ENCODE peak calls at places on chromosome 4, in ten cellular contexts. One of them, this sample, is unnamed.
A peak's percentile ranks its signal among the peaks of the same experiment; 100 is the strongest.

GRCh38 chr4:151940290-151940689 is 179.5 kb upstream of the GATB start:
- DNase-seq in heart left ventricle: no peak
- DNase-seq in ascending aorta: no peak
- DNase-seq in tibial artery: no peak
- DNase-seq in MM.1S: peak; percentile 50
- DNase-seq in SJSA1: no peak
- DNase-seq in upper lobe of right lung: no peak
- DNase-seq in HCT116: no peak
- DNase-seq in ovary: no peak
- DNase-seq in uterus: no peak
- DNase-seq in this sample: no peak

GRCh38 chr4:137794779-137795178 is 262.5 kb upstream of the PCDH18 start:
- DNase-seq in heart left ventricle: no peak
- DNase-seq in ascending aorta: no peak
- DNase-seq in tibial artery: no peak
- DNase-seq in MM.1S: no peak
- DNase-seq in SJSA1: no peak
- DNase-seq in upper lobe of right lung: no peak
- DNase-seq in HCT116: no peak
- DNase-seq in ovary: no peak
- DNase-seq in uterus: no peak
- DNase-seq in this sample: no peak

GRCh38 chr4:104493071-104493831 is 1.4 kb downstream of the CXXC4 start:
- DNase-seq in heart left ventricle: no peak
- DNase-seq in ascending aorta: no peak
- DNase-seq in tibial artery: no peak
- DNase-seq in MM.1S: peak; percentile 34
- DNase-seq in SJSA1: no peak
- DNase-seq in upper lobe of right lung: no peak
- DNase-seq in HCT116: no peak
- DNase-seq in ovary: no peak
- DNase-seq in uterus: no peak
- DNase-seq in this sample: no peak

GRCh38 chr4:168766537-168767316 is 243.3 kb downstream of the CBR4 start:
- DNase-seq in heart left ventricle: no peak
- DNase-seq in ascending aorta: peak; percentile 70
- DNase-seq in tibial artery: no peak
- DNase-seq in MM.1S: no peak
- DNase-seq in SJSA1: peak; percentile 55
- DNase-seq in upper lobe of right lung: no peak
- DNase-seq in HCT116: no peak
- DNase-seq in ovary: no peak
- DNase-seq in uterus: peak; percentile 68
- DNase-seq in this sample: no peak

GRCh38 chr4:120415902-120416301 is 349.3 kb upstream of the MAD2L1 start:
- DNase-seq in heart left ventricle: no peak
- DNase-seq in ascending aorta: no peak
- DNase-seq in tibial artery: no peak
- DNase-seq in MM.1S: no peak
- DNase-seq in SJSA1: no peak
- DNase-seq in upper lobe of right lung: no peak
- DNase-seq in HCT116: no peak
- DNase-seq in ovary: no peak
- DNase-seq in uterus: no peak
- DNase-seq in this sample: no peak

GRCh38 chr4:8267077-8267476 is 2.5 kb upstream of the HTRA3 start:
- DNase-seq in heart left ventricle: peak; percentile 90
- DNase-seq in ascending aorta: peak; percentile 78
- DNase-seq in tibial artery: no peak
- DNase-seq in MM.1S: peak; percentile 42
- DNase-seq in SJSA1: peak; percentile 34
- DNase-seq in upper lobe of right lung: peak; percentile 88
- DNase-seq in HCT116: peak; percentile 35
- DNase-seq in ovary: peak; percentile 81
- DNase-seq in uterus: peak; percentile 71
- DNase-seq in this sample: peak; percentile 32

GRCh38 chr4:162872001-162872400 is 294.7 kb downstream of the NAF1 start:
- DNase-seq in heart left ventricle: no peak
- DNase-seq in ascending aorta: no peak
- DNase-seq in tibial artery: no peak
- DNase-seq in MM.1S: no peak
- DNase-seq in SJSA1: no peak
- DNase-seq in upper lobe of right lung: no peak
- DNase-seq in HCT116: no peak
- DNase-seq in ovary: no peak
- DNase-seq in uterus: no peak
- DNase-seq in this sample: no peak

GRCh38 chr4:147019061-147019460 is 73.4 kb upstream of the TTC29 start:
- DNase-seq in heart left ventricle: peak; percentile 70
- DNase-seq in ascending aorta: peak; percentile 78
- DNase-seq in tibial artery: peak; percentile 74
- DNase-seq in MM.1S: peak; percentile 67
- DNase-seq in SJSA1: peak; percentile 36
- DNase-seq in upper lobe of right lung: peak; percentile 71
- DNase-seq in HCT116: peak; percentile 36
- DNase-seq in ovary: no peak
- DNase-seq in uterus: peak; percentile 56
- DNase-seq in this sample: no peak

DNA sequence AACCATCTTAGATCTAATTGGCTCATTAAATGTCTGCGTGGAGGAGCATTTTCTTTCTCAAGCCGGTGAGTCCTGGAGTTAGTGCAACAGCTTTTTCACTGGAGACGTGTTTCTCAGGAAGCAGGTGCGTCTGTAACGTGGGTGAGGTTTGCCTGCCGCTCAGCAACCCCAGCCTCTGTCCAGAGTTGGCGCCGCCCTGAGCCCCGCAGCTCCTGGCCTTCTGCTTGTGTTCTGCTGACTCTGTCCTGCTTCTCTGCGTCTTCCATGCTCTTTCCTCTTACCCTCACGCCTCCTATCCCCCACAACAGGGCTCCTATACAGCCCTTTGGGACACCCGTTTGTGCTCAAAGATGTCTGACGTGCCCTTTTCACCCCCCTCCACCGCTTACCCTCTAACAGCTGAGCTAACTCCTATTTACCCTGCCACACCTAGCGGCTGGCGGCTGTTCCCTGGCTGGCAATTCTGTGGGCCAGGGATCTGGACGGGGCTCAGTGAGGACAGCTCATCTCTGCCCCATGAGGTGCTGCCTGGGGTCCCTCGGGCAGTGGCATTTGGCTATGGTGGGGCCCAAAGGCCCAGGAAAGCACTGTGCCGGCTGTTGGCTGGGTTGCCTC is 18.8 kb downstream of the DOK7 start:
- DNase-seq in heart left ventricle: no peak
- DNase-seq in ascending aorta: no peak
- DNase-seq in tibial artery: no peak
- DNase-seq in MM.1S: no peak
- DNase-seq in SJSA1: no peak
- DNase-seq in upper lobe of right lung: no peak
- DNase-seq in HCT116: no peak
- DNase-seq in ovary: no peak
- DNase-seq in uterus: no peak
- DNase-seq in this sample: no peak
- H3K4me1 ChIP-seq in heart left ventricle: peaks cover 43% of the 10 kb centered on the region
- H3K4me1 ChIP-seq in ascending aorta: peaks cover 24% of the 10 kb centered on the region
- H3K4me1 ChIP-seq in tibial artery: peaks cover 49% of the 10 kb centered on the region
- H3K4me1 ChIP-seq in MM.1S: no peaks in the 10 kb centered on the region
- H3K4me1 ChIP-seq in SJSA1: peaks cover 20% of the 10 kb centered on the region
- H3K4me1 ChIP-seq in upper lobe of right lung: peaks cover 14% of the 10 kb centered on the region
- H3K4me1 ChIP-seq in HCT116: peaks cover 21% of the 10 kb centered on the region
- H3K4me1 ChIP-seq in ovary: no peaks in the 10 kb centered on the region
- H3K4me1 ChIP-seq in uterus: no peaks in the 10 kb centered on the region
- H3K4me1 ChIP-seq in this sample: peaks cover 75% of the 10 kb centered on the region

DNA sequence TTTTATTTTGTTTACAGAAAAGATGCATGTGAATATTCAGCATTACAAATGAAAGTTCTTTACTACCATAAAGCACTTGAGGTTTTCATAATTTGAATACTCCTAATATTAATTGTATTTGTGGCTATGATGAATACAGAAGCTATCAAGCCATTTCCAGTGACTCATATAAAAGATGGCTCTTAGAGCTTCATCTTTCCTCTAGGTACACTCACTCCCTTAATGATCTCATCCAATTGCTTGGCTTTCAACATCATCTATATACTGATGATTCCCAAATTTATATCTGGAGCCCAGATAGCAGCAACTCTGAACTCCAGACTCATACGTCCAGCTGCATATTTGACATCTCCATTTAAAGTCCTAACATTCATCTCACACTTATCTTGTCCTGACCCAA is 183.4 kb upstream of the FAM241A start:
- DNase-seq in heart left ventricle: no peak
- DNase-seq in ascending aorta: no peak
- DNase-seq in tibial artery: no peak
- DNase-seq in MM.1S: no peak
- DNase-seq in SJSA1: no peak
- DNase-seq in upper lobe of right lung: no peak
- DNase-seq in HCT116: no peak
- DNase-seq in ovary: no peak
- DNase-seq in uterus: no peak
- DNase-seq in this sample: no peak
- H3K9me3 ChIP-seq in heart left ventricle: no peaks in the 10 kb centered on the region
- H3K9me3 ChIP-seq in ascending aorta: no peaks in the 10 kb centered on the region
- H3K9me3 ChIP-seq in tibial artery: no peaks in the 10 kb centered on the region
- H3K9me3 ChIP-seq in MM.1S: no peaks in the 10 kb centered on the region
- H3K9me3 ChIP-seq in SJSA1: no peaks in the 10 kb centered on the region
- H3K9me3 ChIP-seq in upper lobe of right lung: no peaks in the 10 kb centered on the region
- H3K9me3 ChIP-seq in HCT116: no peaks in the 10 kb centered on the region
- H3K9me3 ChIP-seq in ovary: no peaks in the 10 kb centered on the region
- H3K9me3 ChIP-seq in uterus: no peaks in the 10 kb centered on the region
- H3K9me3 ChIP-seq in this sample: no peaks in the 10 kb centered on the region

DNA sequence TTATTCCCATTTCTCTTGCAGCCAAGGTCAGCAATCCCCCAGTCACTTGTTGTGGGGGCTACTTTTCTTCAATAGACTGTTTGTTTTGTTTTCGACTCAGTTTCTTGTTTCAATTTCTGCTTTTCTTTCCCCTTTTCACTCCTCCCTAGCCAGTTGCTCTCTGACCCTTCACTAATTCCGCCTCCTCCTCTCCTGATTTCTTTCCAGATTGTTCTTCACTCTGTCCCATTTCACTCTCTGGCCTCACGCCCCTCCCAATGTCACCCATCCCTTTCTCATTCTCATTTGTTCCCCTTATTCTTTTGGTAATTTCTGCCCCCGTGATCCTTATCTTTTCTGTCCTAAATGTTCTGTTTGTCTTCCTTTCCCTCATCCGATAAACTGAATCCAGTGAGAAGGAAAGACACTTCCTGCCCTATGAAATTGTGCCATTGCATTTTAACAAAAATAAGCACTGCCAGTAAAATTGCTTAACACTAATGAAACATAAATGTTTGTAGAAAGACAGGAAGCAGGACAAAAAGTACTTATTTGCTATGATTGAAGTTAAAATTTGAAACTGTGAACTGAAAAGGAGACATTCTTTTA is 94.5 kb upstream of the RASGEF1B start:
- DNase-seq in heart left ventricle: no peak
- DNase-seq in ascending aorta: no peak
- DNase-seq in tibial artery: no peak
- DNase-seq in MM.1S: no peak
- DNase-seq in SJSA1: no peak
- DNase-seq in upper lobe of right lung: no peak
- DNase-seq in HCT116: no peak
- DNase-seq in ovary: no peak
- DNase-seq in uterus: no peak
- DNase-seq in this sample: no peak
- H3K4me1 ChIP-seq in heart left ventricle: no peaks in the 10 kb centered on the region
- H3K4me1 ChIP-seq in ascending aorta: no peaks in the 10 kb centered on the region
- H3K4me1 ChIP-seq in tibial artery: peaks cover 20% of the 10 kb centered on the region
- H3K4me1 ChIP-seq in MM.1S: peaks cover 27% of the 10 kb centered on the region
- H3K4me1 ChIP-seq in SJSA1: no peaks in the 10 kb centered on the region
- H3K4me1 ChIP-seq in upper lobe of right lung: peaks cover 23% of the 10 kb centered on the region
- H3K4me1 ChIP-seq in HCT116: no peaks in the 10 kb centered on the region
- H3K4me1 ChIP-seq in ovary: peaks cover 8% of the 10 kb centered on the region
- H3K4me1 ChIP-seq in uterus: no peaks in the 10 kb centered on the region
- H3K4me1 ChIP-seq in this sample: no peaks in the 10 kb centered on the region

DNA sequence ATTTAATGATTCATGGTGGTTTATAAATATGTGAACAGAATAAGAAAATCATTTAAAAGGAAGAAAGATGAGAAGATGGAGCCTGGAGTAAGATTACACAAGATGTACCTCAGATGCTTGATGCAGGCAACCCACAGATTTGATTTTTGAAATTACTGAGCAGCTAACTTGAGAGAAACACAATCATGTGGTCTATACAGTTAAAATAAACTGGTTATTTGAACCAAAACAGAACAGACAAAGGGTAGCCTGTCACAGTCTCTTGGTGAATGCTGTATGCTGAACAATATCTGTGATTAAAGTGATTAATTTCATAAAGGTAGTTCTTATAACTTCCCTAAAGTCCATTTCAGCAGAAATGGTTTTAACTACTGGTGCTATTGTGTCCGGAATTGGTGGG is 4.2 kb downstream of the PI4K2B start:
- DNase-seq in heart left ventricle: no peak
- DNase-seq in ascending aorta: no peak
- DNase-seq in tibial artery: no peak
- DNase-seq in MM.1S: no peak
- DNase-seq in SJSA1: no peak
- DNase-seq in upper lobe of right lung: no peak
- DNase-seq in HCT116: no peak
- DNase-seq in ovary: no peak
- DNase-seq in uterus: no peak
- DNase-seq in this sample: no peak
- H3K9me3 ChIP-seq in heart left ventricle: peaks cover 4% of the 10 kb centered on the region
- H3K9me3 ChIP-seq in ascending aorta: peaks cover 5% of the 10 kb centered on the region
- H3K9me3 ChIP-seq in tibial artery: no peaks in the 10 kb centered on the region
- H3K9me3 ChIP-seq in MM.1S: no peaks in the 10 kb centered on the region
- H3K9me3 ChIP-seq in SJSA1: no peaks in the 10 kb centered on the region
- H3K9me3 ChIP-seq in upper lobe of right lung: no peaks in the 10 kb centered on the region
- H3K9me3 ChIP-seq in HCT116: no peaks in the 10 kb centered on the region
- H3K9me3 ChIP-seq in ovary: no peaks in the 10 kb centered on the region
- H3K9me3 ChIP-seq in uterus: no peaks in the 10 kb centered on the region
- H3K9me3 ChIP-seq in this sample: peaks cover 22% of the 10 kb centered on the region

This sample was measured in NT2/D1.